ENCODE peak calls at places on chromosomes 11 and 22, in five cellular contexts. M, G, Z, D and X are unnamed samples.

GRCh38 chr11:73252577-73253191 is 19.5 kb upstream of the P2RY6 start:
- DNase-seq in M (no peak), G (no peak), Z (no peak), D (peak), X (no peak)

GRCh38 chr11:78653294-78653909 is 78.7 kb upstream of the NARS2 start:
- DNase-seq in M (no peak), G (no peak), Z (no peak), D (no peak), X (no peak)

GRCh38 chr11:69450064-69450856 is 31.2 kb upstream of the LINC01488 start:
- DNase-seq in M (no peak), G (peak), Z (no peak), D (no peak), X (no peak)

GRCh38 chr11:128860571-128861361 is 6.3 kb downstream of the KCNJ1 start:
- DNase-seq in M (no peak), G (no peak), Z (no peak), D (no peak), X (no peak)

GRCh38 chr11:118437736-118438125 is 1.4 kb downstream of the KMT2A start:
- DNase-seq in M (peak), G (peak), Z (peak), D (peak), X (peak)

GRCh38 chr11:17519486-17519885 is 24.7 kb downstream of the USH1C start:
- DNase-seq in M (no peak), G (no peak), Z (no peak), D (no peak), X (no peak)

GRCh38 chr11:28383471-28383870 is 275.3 kb downstream of the METTL15 start:
- DNase-seq in M (no peak), G (no peak), Z (no peak), D (no peak), X (no peak)

GRCh38 chr22:46761539-46762237 is 762 bp upstream of the TBC1D22A start:
- DNase-seq in M (no peak), G (no peak), Z (no peak), D (no peak), X (no peak)

GRCh38 chr11:60973699-60974098 is 2.2 kb downstream of the CD6 start:
- DNase-seq in M (no peak), G (no peak), Z (no peak), D (no peak), X (no peak)

GRCh38 chr22:41500303-41500702 is 31.4 kb downstream of the ACO2 start:
- DNase-seq in M (no peak), G (no peak), Z (no peak), D (no peak), X (no peak)

GRCh38 chr11:83020942-83021779 is 50.5 kb downstream of the RAB30 start:
- DNase-seq in M (no peak), G (no peak), Z (no peak), D (no peak), X (no peak)

GRCh38 chr22:19610518-19611253 is 86.5 kb upstream of the CLDN5 start:
- DNase-seq in M (no peak), G (no peak), Z (peak), D (no peak), X (no peak)

GRCh38 chr11:112448806-112449205 is 188.1 kb upstream of the PLET1 start:
- DNase-seq in M (no peak), G (no peak), Z (no peak), D (no peak), X (no peak)

GRCh38 chr11:115653926-115654325 is 149.7 kb upstream of the CADM1 start:
- DNase-seq in M (no peak), G (no peak), Z (no peak), D (no peak), X (no peak)

GRCh38 chr11:100918551-100919500 is 210.8 kb downstream of the PGR start:
- DNase-seq in M (peak), G (no peak), Z (no peak), D (no peak), X (no peak)

GRCh38 chr11:7551571-7551970 is 37.8 kb downstream of the PPFIBP2 start:
- DNase-seq in M (no peak), G (no peak), Z (no peak), D (no peak), X (no peak)

GRCh38 chr22:21100149-21101032 is 54.6 kb downstream of the LRRC74B start:
- DNase-seq in M (no peak), G (no peak), Z (no peak), D (no peak), X (no peak)

GRCh38 chr11:65121447-65121864 is 478 bp downstream of the FAU start:
- DNase-seq in M (no peak), G (peak), Z (no peak), D (no peak), X (no peak)

GRCh38 chr11:72759468-72759867 is 7.3 kb upstream of the ARAP1 start:
- DNase-seq in M (no peak), G (no peak), Z (no peak), D (no peak), X (no peak)

GRCh38 chr22:50469377-50470305 is 5.2 kb downstream of the SBF1 start:
- DNase-seq in M (peak), G (no peak), Z (peak), D (no peak), X (no peak)

GRCh38 chr22:48393041-48393370 is 1434.7 kb downstream of the BRD1 start:
- DNase-seq in M (no peak), G (no peak), Z (no peak), D (no peak), X (no peak)

GRCh38 chr11:46285594-46286033 is 8.2 kb downstream of the CREB3L1 start:
- DNase-seq in M (no peak), G (no peak), Z (no peak), D (no peak), X (no peak)

GRCh38 chr22:46758867-46759290 is 3.6 kb upstream of the TBC1D22A start:
- DNase-seq in M (peak), G (no peak), Z (peak), D (peak), X (peak)

GRCh38 chr11:110710520-110711381 is 1.5 kb downstream of the ARHGAP20 start:
- DNase-seq in M (no peak), G (peak), Z (no peak), D (peak), X (peak)

GRCh38 chr22:35949243-35949642 is 79.4 kb downstream of the RBFOX2 start:
- DNase-seq in M (no peak), G (no peak), Z (no peak), D (no peak), X (no peak)

GRCh38 chr11:27722117-27722844 is 22.0 kb upstream of the BDNF start:
- DNase-seq in M (peak), G (no peak), Z (no peak), D (peak), X (peak)

GRCh38 chr22:29786026-29786425 is 18.9 kb downstream of the UQCR10 start:
- DNase-seq in M (no peak), G (no peak), Z (no peak), D (no peak), X (no peak)

GRCh38 chr11:72589802-72590761 is 84.1 kb downstream of the PDE2A start:
- DNase-seq in M (peak), G (no peak), Z (peak), D (peak), X (peak)

GRCh38 chr11:20671856-20672546 is 2.6 kb downstream of the NELL1 start:
- DNase-seq in M (no peak), G (no peak), Z (no peak), D (peak), X (no peak)

GRCh38 chr11:78244546-78245315 is 56.0 kb downstream of the USP35 start:
- DNase-seq in M (no peak), G (no peak), Z (no peak), D (no peak), X (no peak)

GRCh38 chr11:121367434-121367833 is 74.9 kb downstream of the SC5D start:
- DNase-seq in M (no peak), G (no peak), Z (peak), D (peak), X (no peak)

GRCh38 chr11:34358258-34358665 is 452 bp upstream of the ABTB2 start:
- DNase-seq in M (peak), G (peak), Z (no peak), D (peak), X (peak)

GRCh38 chr11:45145421-45146071 is 893 bp upstream of the PRDM11 start:
- DNase-seq in M (peak), G (no peak), Z (no peak), D (peak), X (no peak)

GRCh38 chr22:38031491-38031890 is 25.7 kb upstream of the PICK1 start:
- DNase-seq in M (no peak), G (no peak), Z (no peak), D (no peak), X (no peak)

GRCh38 chr11:45022294-45023064 is 71.8 kb upstream of the TP53I11 start:
- DNase-seq in M (no peak), G (no peak), Z (no peak), D (no peak), X (no peak)

GRCh38 chr11:83355406-83355805 is 69.2 kb upstream of the CCDC90B start:
- DNase-seq in M (no peak), G (no peak), Z (no peak), D (no peak), X (no peak)

GRCh38 chr22:17159504-17159951 is 451 bp upstream of the HDHD5 start:
- DNase-seq in M (peak), G (peak), Z (peak), D (no peak), X (no peak)

GRCh38 chr11:62981743-62982142 is 3.0 kb downstream of the SLC22A6 start:
- DNase-seq in M (no peak), G (no peak), Z (no peak), D (no peak), X (no peak)
- TF ChIP-seq CTCF in M (no peak), G (no peak), Z (no peak), D (no peak), X (no peak)

GRCh38 chr22:27381960-27382742 is 419.4 kb downstream of the MN1 start:
- DNase-seq in M (no peak), G (no peak), Z (no peak), D (no peak), X (no peak)
- TF ChIP-seq CTCF in M (no peak), G (no peak), Z (no peak), D (no peak), X (no peak)

GRCh38 chr11:81705283-81705682 is 1028.4 kb downstream of the FAM181B start:
- DNase-seq in M (no peak), G (no peak), Z (no peak), D (no peak), X (no peak)

GRCh38 chr11:81707881-81708280 is 1025.8 kb downstream of the FAM181B start:
- DNase-seq in M (no peak), G (no peak), Z (no peak), D (no peak), X (no peak)
- TF ChIP-seq CTCF in M (no peak), G (no peak), Z (no peak), D (peak), X (peak)

GRCh38 chr11:31834237-31834636 is 23.1 kb upstream of the PAX6 start:
- DNase-seq in M (no peak), G (no peak), Z (no peak), D (no peak), X (no peak)
- TF ChIP-seq CTCF in M (no peak), G (no peak), Z (no peak), D (no peak), X (no peak)

GRCh38 chr11:214083-214482 is 6.6 kb downstream of the RIC8A start:
- DNase-seq in M (no peak), G (peak), Z (peak), D (no peak), X (no peak)

GRCh38 chr11:216081-216974 is 8.8 kb downstream of the RIC8A start:
- DNase-seq in M (no peak), G (no peak), Z (no peak), D (no peak), X (no peak)

GRCh38 chr11:213111-213510 is 5.6 kb downstream of the RIC8A start:
- DNase-seq in M (no peak), G (peak), Z (no peak), D (no peak), X (no peak)

GRCh38 chr11:217704-218103 is 10.2 kb downstream of the RIC8A start:
- DNase-seq in M (no peak), G (no peak), Z (no peak), D (no peak), X (no peak)

DNA sequence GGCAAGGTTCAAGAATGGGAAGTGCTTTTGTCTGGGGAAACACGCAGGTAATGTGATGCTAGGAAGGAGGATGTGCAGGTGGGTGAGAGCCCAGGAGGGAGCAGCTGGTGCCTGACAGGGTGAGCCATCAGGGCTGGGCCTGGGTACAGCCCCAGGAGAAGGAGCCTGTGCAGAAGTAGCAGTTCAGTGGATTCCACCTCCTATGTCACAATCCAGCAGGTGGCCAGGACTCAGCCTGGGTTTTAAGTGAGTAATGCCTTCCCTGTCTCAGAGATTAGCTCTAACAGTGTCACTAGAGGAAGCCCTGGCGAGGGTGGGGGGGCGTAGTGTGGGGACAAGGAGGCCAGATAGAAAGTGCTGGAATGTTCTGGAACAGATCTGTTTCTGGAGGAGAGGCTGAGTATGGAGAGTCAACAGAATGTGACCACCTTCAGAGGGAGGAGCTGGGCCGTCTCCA is 8.1 kb downstream of the RIC8A start:
- DNase-seq in M (no peak), G (no peak), Z (peak), D (no peak), X (no peak)
- TF ChIP-seq CTCF in M (no peak), G (no peak), Z (no peak), D (no peak), X (no peak)

GRCh38 chr11:106585061-106585460 is 433.2 kb downstream of the GUCY1A2 start:
- DNase-seq in M (no peak), G (no peak), Z (no peak), D (no peak), X (no peak)
- TF ChIP-seq CTCF in M (no peak), G (no peak), Z (no peak), D (peak), X (peak)

DNA sequence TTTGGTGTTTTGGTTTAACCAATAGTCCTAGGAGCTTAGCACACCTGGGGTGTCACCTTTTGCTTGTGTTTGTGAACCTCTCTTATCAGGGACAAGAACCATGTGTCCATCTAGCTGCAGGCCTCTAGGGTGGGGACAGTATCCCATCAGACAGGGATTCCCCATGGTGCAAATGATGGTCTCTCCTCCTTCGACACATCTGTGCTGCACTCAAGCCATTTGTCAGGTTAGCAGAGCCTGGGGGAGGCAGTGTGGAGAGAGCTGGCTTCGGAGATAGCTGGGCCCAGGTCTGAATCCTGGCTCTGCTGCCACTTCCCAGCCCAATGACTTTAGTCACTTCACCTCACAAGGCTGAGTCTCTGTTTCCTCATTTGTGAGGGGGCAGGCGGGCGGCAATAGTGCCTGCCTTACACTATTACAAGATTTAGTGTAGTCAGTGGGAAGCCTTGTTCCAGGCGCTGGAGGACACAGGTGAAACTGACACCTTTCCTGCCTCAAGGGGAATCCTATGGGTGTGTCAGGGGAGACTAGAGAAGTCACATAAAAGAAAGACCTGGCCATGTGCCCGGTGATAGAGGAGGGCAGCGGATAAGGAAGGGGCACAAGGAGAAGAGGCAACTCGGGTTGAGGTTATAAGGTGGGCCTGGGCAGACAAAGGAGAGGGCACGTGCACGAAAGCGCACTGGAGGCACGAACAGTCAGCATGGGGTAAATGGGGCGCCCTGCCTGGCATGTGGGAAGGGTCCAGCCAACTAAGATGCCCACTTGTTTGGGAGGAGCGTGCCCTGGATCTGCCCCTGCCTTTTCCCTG is 12.6 kb downstream of the KLHL35 start:
- DNase-seq in M (no peak), G (no peak), Z (no peak), D (no peak), X (no peak)
- TF ChIP-seq CTCF in M (no peak), G (no peak), Z (no peak), D (no peak), X (no peak)

GRCh38 chr11:41286751-41287150 is 172.7 kb downstream of the LRRC4C start:
- DNase-seq in M (no peak), G (no peak), Z (no peak), D (no peak), X (no peak)

GRCh38 chr11:41289408-41289807 is 170.0 kb downstream of the LRRC4C start:
- DNase-seq in M (no peak), G (no peak), Z (no peak), D (no peak), X (no peak)
- TF ChIP-seq CTCF in M (no peak), G (no peak), Z (no peak), D (no peak), X (no peak)

GRCh38 chr11:133842053-133842452 is 3.3 kb downstream of the SPATA19 start:
- DNase-seq in M (no peak), G (no peak), Z (no peak), D (no peak), X (no peak)
- TF ChIP-seq CTCF in M (no peak), G (no peak), Z (no peak), D (no peak), X (no peak)

GRCh38 chr11:25961539-25961938 is 370.4 kb upstream of the ANO3 start:
- DNase-seq in M (no peak), G (no peak), Z (no peak), D (no peak), X (no peak)
- TF ChIP-seq CTCF in M (no peak), G (no peak), Z (no peak), D (no peak), X (peak)